ENCODE peak calls at places on chromosome 14, in eight cellular contexts. R is kidney; Z is activated CD8-positive, alpha-beta memory T cell treated with anti-CD3 and anti-CD28 coated beads, Interleukin-2, amount 50 U/mL, for 4 hours; A is GM23338; V is esophagus squamous epithelium; H is activated CD4-positive, alpha-beta T cell treated with anti-CD3 and anti-CD28 coated beads, Interleukin-2, amount 50 U/mL, for 4 hours; S is hepatic stellate cell; O is astrocyte of the spinal cord. U is an unnamed sample.

GRCh38 chr14:25953532-25954144 is 644.2 kb downstream of the NOVA1 start:
- DNase-seq in R (no peak), Z (no peak), A (no peak), V (peak; percentile 0), H (no peak), S (no peak), O (peak; percentile 87), U (no peak)

GRCh38 chr14:78135450-78135891 is 34.7 kb upstream of the NRXN3 start:
- DNase-seq in R (no peak), Z (no peak), A (no peak), V (no peak), H (no peak), S (no peak), O (peak; percentile 40), U (no peak)

GRCh38 chr14:78104130-78104529 is 66.0 kb upstream of the NRXN3 start:
- DNase-seq in R (no peak), Z (no peak), A (no peak), V (no peak), H (no peak), S (no peak), O (no peak), U (no peak)

GRCh38 chr14:77040309-77040994 is 11.9 kb upstream of the IRF2BPL start:
- DNase-seq in R (peak; percentile 100), Z (peak; percentile 96), A (peak; percentile 90), V (peak; percentile 83), H (peak; percentile 96), S (peak; percentile 74), O (peak; percentile 99), U (peak; percentile 95)

GRCh38 chr14:63747836-63748235 is 20.0 kb upstream of the SGPP1 start:
- DNase-seq in R (no peak), Z (no peak), A (no peak), V (no peak), H (no peak), S (no peak), O (no peak), U (no peak)

GRCh38 chr14:68675233-68675577 is 117.7 kb downstream of the ZFP36L1 start:
- DNase-seq in R (no peak), Z (no peak), A (no peak), V (no peak), H (no peak), S (no peak), O (no peak), U (no peak)

GRCh38 chr14:94322648-94323570 is at the start of gene SERPINA6:
- DNase-seq in R (peak; percentile 75), Z (no peak), A (no peak), V (no peak), H (no peak), S (no peak), O (peak; percentile 76), U (no peak)

GRCh38 chr14:32908487-32909084 is 30.1 kb upstream of the NPAS3 start:
- DNase-seq in R (no peak), Z (no peak), A (no peak), V (no peak), H (no peak), S (no peak), O (no peak), U (no peak)

GRCh38 chr14:36834293-36834692 is 172.6 kb downstream of the PAX9 start:
- DNase-seq in R (no peak), Z (no peak), A (no peak), V (no peak), H (no peak), S (no peak), O (no peak), U (no peak)

GRCh38 chr14:101215936-101216335 is 312.4 kb upstream of the RTL1 start:
- DNase-seq in R (peak; percentile 49), Z (no peak), A (no peak), V (no peak), H (no peak), S (no peak), O (no peak), U (no peak)

GRCh38 chr14:104555621-104556255 is 23.8 kb upstream of the C14orf180 start:
- DNase-seq in R (peak; percentile 29), Z (no peak), A (no peak), V (no peak), H (no peak), S (no peak), O (no peak), U (no peak)

GRCh38 chr14:62661818-62662217 is 383.4 kb downstream of the KCNH5 start:
- DNase-seq in R (no peak), Z (no peak), A (no peak), V (no peak), H (no peak), S (no peak), O (no peak), U (no peak)

GRCh38 chr14:24826390-24826789 is 192.4 kb upstream of the GZMB start:
- DNase-seq in R (no peak), Z (no peak), A (no peak), V (no peak), H (no peak), S (no peak), O (no peak), U (no peak)

U was measured in activated naive CD8-positive, alpha-beta T cell treated with anti-CD3 and anti-CD28 coated beads, Interleukin-2, amount 50 U/mL, for 24 hours.